ENCODE peak calls at places on chromosomes 16 and 17, in ten cellular contexts. J, H, R, X, Y, B, Q, T, I and D are unnamed samples.

GRCh38 chr17:34569591-34569990 is 9.8 kb upstream of the TMEM132E start:
- DNase-seq in J (no peak), H (no peak), R (no peak), X (no peak), Y (no peak), B (no peak), Q (no peak), T (no peak), I (no peak), D (no peak)

GRCh38 chr16:366476-366875 is 3.9 kb downstream of the MRPL28 start:
- DNase-seq in J (no peak), H (no peak), R (no peak), X (no peak), Y (no peak), B (no peak), Q (no peak), T (no peak), I (no peak), D (no peak)

GRCh38 chr17:77361986-77362620 is 221.3 kb downstream of the SEC14L1 start:
- DNase-seq in J (no peak), H (no peak), R (no peak), X (no peak), Y (no peak), B (no peak), Q (no peak), T (no peak), I (no peak), D (no peak)

GRCh38 chr17:64081802-64082799 is 47.8 kb downstream of the ERN1 start:
- DNase-seq in J (no peak), H (peak), R (no peak), X (peak), Y (peak), B (no peak), Q (no peak), T (no peak), I (no peak), D (peak)

GRCh38 chr17:50367401-50367800 is 5.6 kb downstream of the MRPL27 start:
- DNase-seq in J (no peak), H (no peak), R (no peak), X (no peak), Y (no peak), B (no peak), Q (no peak), T (no peak), I (no peak), D (no peak)

GRCh38 chr16:67855789-67856188 is 8.3 kb upstream of the CENPT start:
- DNase-seq in J (no peak), H (no peak), R (no peak), X (no peak), Y (no peak), B (no peak), Q (peak), T (no peak), I (no peak), D (no peak)

GRCh38 chr16:26709175-26709574 is 357.6 kb upstream of the C16orf82 start:
- DNase-seq in J (no peak), H (no peak), R (no peak), X (no peak), Y (no peak), B (no peak), Q (no peak), T (no peak), I (no peak), D (no peak)

GRCh38 chr17:556431-556995 is 158.1 kb downstream of the VPS53 start:
- DNase-seq in J (no peak), H (peak), R (no peak), X (peak), Y (no peak), B (no peak), Q (no peak), T (peak), I (no peak), D (no peak)

GRCh38 chr16:23072769-23073549 is 76.3 kb downstream of the USP31 start:
- DNase-seq in J (no peak), H (peak), R (no peak), X (peak), Y (peak), B (no peak), Q (no peak), T (peak), I (no peak), D (no peak)

GRCh38 chr17:2995362-2995761 is 68.0 kb downstream of the OR1D5 start:
- DNase-seq in J (no peak), H (no peak), R (no peak), X (no peak), Y (no peak), B (peak), Q (peak), T (no peak), I (no peak), D (no peak)

GRCh38 chr17:50213026-50214015 is 11.9 kb upstream of the COL1A1 start:
- DNase-seq in J (no peak), H (no peak), R (no peak), X (peak), Y (no peak), B (no peak), Q (no peak), T (peak), I (peak), D (no peak)

GRCh38 chr17:16407911-16408588 is 7.3 kb upstream of the TRPV2 start:
- DNase-seq in J (peak), H (peak), R (peak), X (peak), Y (peak), B (no peak), Q (peak), T (peak), I (peak), D (no peak)

GRCh38 chr16:85078176-85078700 is 34.0 kb downstream of the CIBAR2 start:
- DNase-seq in J (no peak), H (no peak), R (no peak), X (no peak), Y (no peak), B (no peak), Q (no peak), T (no peak), I (no peak), D (no peak)

GRCh38 chr17:62592305-62593099 is 35.0 kb upstream of the MRC2 start:
- DNase-seq in J (no peak), H (peak), R (no peak), X (peak), Y (peak), B (no peak), Q (no peak), T (no peak), I (no peak), D (no peak)

GRCh38 chr16:78519896-78520295 is 420.4 kb downstream of the WWOX start:
- DNase-seq in J (no peak), H (no peak), R (no peak), X (no peak), Y (no peak), B (no peak), Q (no peak), T (no peak), I (peak), D (no peak)

GRCh38 chr16:80938035-80938927 is 68.4 kb downstream of the CMC2 start:
- DNase-seq in J (no peak), H (peak), R (no peak), X (peak), Y (peak), B (no peak), Q (peak), T (peak), I (peak), D (peak)

GRCh38 chr17:1083451-1084187 is 86.7 kb downstream of the TIMM22 start:
- DNase-seq in J (no peak), H (no peak), R (no peak), X (no peak), Y (no peak), B (no peak), Q (peak), T (peak), I (no peak), D (no peak)

GRCh38 chr16:57732011-57732410 is 3.6 kb upstream of the KATNB1 start:
- DNase-seq in J (no peak), H (peak), R (no peak), X (peak), Y (no peak), B (no peak), Q (no peak), T (no peak), I (no peak), D (peak)

GRCh38 chr16:88541109-88541508 is 29.1 kb upstream of the ZC3H18 start:
- DNase-seq in J (no peak), H (no peak), R (no peak), X (no peak), Y (no peak), B (no peak), Q (peak), T (no peak), I (no peak), D (no peak)

GRCh38 chr16:79757968-79758367 is 157.4 kb upstream of the MAF start:
- DNase-seq in J (no peak), H (no peak), R (no peak), X (no peak), Y (no peak), B (no peak), Q (no peak), T (no peak), I (no peak), D (no peak)

GRCh38 chr17:77323413-77324171 is 182.8 kb downstream of the SEC14L1 start:
- DNase-seq in J (peak), H (peak), R (peak), X (peak), Y (peak), B (peak), Q (peak), T (no peak), I (peak), D (no peak)

GRCh38 chr16:90046122-90046970 is 27.1 kb upstream of the DBNDD1 start:
- DNase-seq in J (no peak), H (no peak), R (no peak), X (no peak), Y (no peak), B (peak), Q (peak), T (no peak), I (no peak), D (no peak)

GRCh38 chr16:81261049-81261648 is 22.7 kb downstream of the BCO1 start:
- DNase-seq in J (no peak), H (peak), R (no peak), X (peak), Y (no peak), B (no peak), Q (no peak), T (no peak), I (no peak), D (no peak)

GRCh38 chr17:47742319-47743181 is 9.5 kb downstream of the TBX21 start:
- DNase-seq in J (peak), H (no peak), R (no peak), X (no peak), Y (no peak), B (no peak), Q (no peak), T (peak), I (no peak), D (no peak)

GRCh38 chr17:42530952-42531454 is 5.0 kb upstream of the NAGLU start:
- DNase-seq in J (no peak), H (no peak), R (no peak), X (no peak), Y (no peak), B (no peak), Q (peak), T (no peak), I (no peak), D (no peak)

GRCh38 chr17:80815151-80815561 is 176.5 kb upstream of the CHMP6 start:
- DNase-seq in J (no peak), H (no peak), R (no peak), X (no peak), Y (no peak), B (no peak), Q (peak), T (no peak), I (no peak), D (no peak)

GRCh38 chr16:29899516-29900101 is at the start of gene SEZ6L2:
- DNase-seq in J (peak), H (peak), R (peak), X (peak), Y (peak), B (peak), Q (peak), T (peak), I (no peak), D (peak)

GRCh38 chr17:68290955-68291835 is at the start of the genes ARSG and SLC16A6:
- DNase-seq in J (peak), H (peak), R (no peak), X (no peak), Y (peak), B (peak), Q (peak), T (peak), I (peak), D (no peak)

GRCh38 chr17:31397256-31397939 is 5.9 kb downstream of the RAB11FIP4 start:
- DNase-seq in J (peak), H (no peak), R (no peak), X (no peak), Y (no peak), B (no peak), Q (no peak), T (no peak), I (no peak), D (no peak)

GRCh38 chr17:75457047-75457654 is 716 bp downstream of the TMEM94 start:
- DNase-seq in J (peak), H (peak), R (no peak), X (peak), Y (peak), B (no peak), Q (peak), T (peak), I (peak), D (no peak)
- TF ChIP-seq CTCF in J (no peak), H (no peak), R (no peak), X (no peak), Y (no peak), B (no peak), Q (no peak), T (no peak), I (no peak), D (no peak)

GRCh38 chr17:58006924-58007780 is at the start of gene SRSF1:
- DNase-seq in J (peak), H (peak), R (peak), X (peak), Y (peak), B (peak), Q (peak), T (peak), I (peak), D (peak)

GRCh38 chr17:58007781-58008706 is 998 bp upstream of the SRSF1 start:
- DNase-seq in J (peak), H (no peak), R (no peak), X (no peak), Y (no peak), B (no peak), Q (no peak), T (no peak), I (peak), D (no peak)

GRCh38 chr17:58005728-58006562 is 1.1 kb downstream of the SRSF1 start:
- DNase-seq in J (no peak), H (no peak), R (no peak), X (no peak), Y (no peak), B (no peak), Q (no peak), T (no peak), I (no peak), D (no peak)

GRCh38 chr17:58005031-58005727 is 1.9 kb downstream of the SRSF1 start:
- DNase-seq in J (no peak), H (no peak), R (no peak), X (no peak), Y (no peak), B (no peak), Q (no peak), T (no peak), I (no peak), D (no peak)

GRCh38 chr17:58006563-58006923 is 503 bp downstream of the SRSF1 start:
- DNase-seq in J (peak), H (peak), R (peak), X (peak), Y (peak), B (peak), Q (peak), T (peak), I (peak), D (no peak)
- TF ChIP-seq CTCF in J (no peak), H (no peak), R (no peak), X (no peak), Y (no peak), B (no peak), Q (no peak), T (no peak), I (no peak), D (no peak)

DNA sequence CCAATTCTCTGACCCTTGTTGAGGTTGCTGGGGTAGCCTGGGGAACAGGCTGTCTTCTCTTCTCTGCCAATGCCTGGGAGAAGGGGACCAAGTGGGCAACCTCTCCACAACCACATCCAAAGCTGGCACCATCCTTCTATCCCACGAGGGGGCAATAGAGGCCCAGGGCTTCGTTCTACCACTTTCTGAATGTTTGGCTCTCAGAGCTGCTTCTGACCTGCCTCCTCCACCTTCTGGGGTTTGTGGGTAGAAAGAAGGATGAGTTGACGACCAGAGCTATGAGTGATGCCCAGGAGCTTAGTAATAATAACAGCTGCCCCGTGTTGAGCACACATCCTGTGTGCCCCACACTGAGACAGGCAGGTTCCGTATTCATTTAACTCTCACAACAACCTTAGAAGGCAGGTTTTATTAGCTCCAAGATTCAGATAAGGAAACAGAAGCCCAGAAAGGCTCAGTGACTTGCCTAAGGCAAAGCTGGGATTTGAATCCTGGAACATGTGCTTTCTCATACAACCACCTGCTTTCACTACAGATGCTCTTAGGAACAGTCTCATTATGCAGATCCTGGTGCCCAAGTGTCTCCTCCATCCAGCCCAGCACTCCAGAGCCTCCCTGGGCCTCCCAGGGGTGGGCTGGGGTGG is 11.1 kb downstream of the TSPOAP1 start:
- DNase-seq in J (peak), H (peak), R (no peak), X (peak), Y (peak), B (peak), Q (no peak), T (peak), I (peak), D (no peak)
- TF ChIP-seq CTCF in J (peak), H (peak), R (no peak), X (peak), Y (peak), B (peak), Q (peak), T (peak), I (peak), D (peak)

GRCh38 chr17:72121164-72122001 is 563 bp downstream of the SOX9 start:
- DNase-seq in J (peak), H (peak), R (no peak), X (peak), Y (peak), B (no peak), Q (peak), T (peak), I (no peak), D (no peak)
- TF ChIP-seq CTCF in J (no peak), H (no peak), R (no peak), X (no peak), Y (no peak), B (no peak), Q (no peak), T (peak), I (no peak), D (no peak)

DNA sequence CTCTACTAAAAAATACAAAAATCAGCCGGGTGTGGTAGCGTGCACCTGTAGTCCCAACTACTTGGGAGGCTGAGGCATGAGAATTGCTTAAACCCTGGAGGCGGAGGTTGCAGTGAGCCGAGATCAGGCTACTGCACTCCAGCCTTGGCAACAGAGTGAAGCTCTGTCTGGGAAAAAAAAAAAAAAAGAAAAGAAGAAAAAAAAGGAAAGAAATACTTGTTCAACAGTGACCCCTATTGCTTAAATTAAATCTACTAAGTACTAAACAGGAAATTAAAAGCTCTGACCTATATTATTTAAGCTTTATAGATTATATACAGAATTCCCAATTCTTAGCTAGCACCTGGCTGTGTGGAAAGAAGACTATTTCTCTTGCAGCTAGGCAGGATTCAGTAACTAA is 48.9 kb downstream of the FBXL20 start:
- DNase-seq in J (no peak), H (no peak), R (no peak), X (no peak), Y (no peak), B (no peak), Q (no peak), T (no peak), I (no peak), D (no peak)
- TF ChIP-seq CTCF in J (no peak), H (no peak), R (no peak), X (no peak), Y (no peak), B (no peak), Q (no peak), T (no peak), I (no peak), D (no peak)

DNA sequence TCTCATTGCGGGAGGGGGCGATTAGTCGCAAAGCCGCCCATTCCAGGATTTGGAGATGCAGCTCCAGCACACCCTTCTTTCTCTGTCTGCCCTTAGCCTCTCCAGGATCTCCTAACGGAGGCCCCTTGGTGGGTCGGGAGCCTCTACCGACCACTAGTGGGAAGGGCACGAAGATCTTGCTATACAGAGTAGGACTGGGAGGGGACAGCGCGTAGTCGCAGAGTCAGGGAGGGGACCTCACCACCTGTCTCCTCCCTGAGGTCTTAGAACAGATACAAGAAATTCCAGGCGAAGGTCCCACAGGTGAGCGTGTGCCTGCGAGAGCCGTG is 569 bp upstream of the SMTNL2 start:
- DNase-seq in J (no peak), H (no peak), R (no peak), X (no peak), Y (no peak), B (no peak), Q (peak), T (peak), I (no peak), D (no peak)
- TF ChIP-seq CTCF in J (peak), H (peak), R (no peak), X (peak), Y (peak), B (no peak), Q (peak), T (peak), I (no peak), D (peak)

GRCh38 chr17:43779145-43780125 is 658 bp upstream of the DUSP3 start:
- DNase-seq in J (no peak), H (peak), R (no peak), X (no peak), Y (peak), B (no peak), Q (no peak), T (peak), I (no peak), D (no peak)
- TF ChIP-seq CTCF in J (no peak), H (peak), R (no peak), X (no peak), Y (peak), B (no peak), Q (no peak), T (no peak), I (peak), D (no peak)

GRCh38 chr16:15808071-15808470 is 48.8 kb downstream of the MYH11 start:
- DNase-seq in J (no peak), H (no peak), R (no peak), X (no peak), Y (peak), B (no peak), Q (no peak), T (no peak), I (no peak), D (no peak)

GRCh38 chr16:15811416-15811777 is 45.4 kb downstream of the MYH11 start:
- DNase-seq in J (no peak), H (no peak), R (no peak), X (no peak), Y (no peak), B (no peak), Q (no peak), T (no peak), I (no peak), D (no peak)

GRCh38 chr16:15810949-15811348 is 45.9 kb downstream of the MYH11 start:
- DNase-seq in J (no peak), H (no peak), R (no peak), X (no peak), Y (no peak), B (no peak), Q (no peak), T (no peak), I (no peak), D (no peak)

GRCh38 chr16:15810411-15810810 is 46.4 kb downstream of the MYH11 start:
- DNase-seq in J (no peak), H (no peak), R (no peak), X (no peak), Y (no peak), B (no peak), Q (no peak), T (no peak), I (no peak), D (no peak)

GRCh38 chr16:15811778-15812750 is 44.8 kb downstream of the MYH11 start:
- DNase-seq in J (no peak), H (peak), R (no peak), X (peak), Y (peak), B (no peak), Q (no peak), T (peak), I (no peak), D (peak)
- TF ChIP-seq CTCF in J (no peak), H (no peak), R (no peak), X (no peak), Y (no peak), B (no peak), Q (no peak), T (no peak), I (no peak), D (no peak)

GRCh38 chr17:45200701-45201100 is 21.0 kb upstream of the FMNL1 start:
- DNase-seq in J (no peak), H (no peak), R (no peak), X (peak), Y (no peak), B (no peak), Q (peak), T (no peak), I (no peak), D (no peak)
- TF ChIP-seq CTCF in J (no peak), H (no peak), R (no peak), X (no peak), Y (no peak), B (no peak), Q (no peak), T (no peak), I (no peak), D (no peak)